ENCODE peak calls at places on chromosome 3, in eight cellular contexts. M is activated CD4-positive, alpha-beta T cell treated with anti-CD3 and anti-CD28 coated beads, Interleukin-2, amount 50 U/mL, for 1 hour; U is LoVo; T is Calu3; F is osteoblast; O is left lung; Q is hepatic stellate cell; J is HCEC 1CT. R is an unnamed sample.

GRCh38 chr3:109375975-109376374 is 38.6 kb upstream of the DPPA4 start:
- DNase-seq in M (no peak), U (no peak), T (no peak), F (no peak), O (no peak), Q (no peak), J (no peak), R (no peak)

GRCh38 chr3:141998674-141999290 is 122.3 kb downstream of the ATP1B3 start:
- DNase-seq in M (no peak), U (no peak), T (no peak), F (peak), O (no peak), Q (peak), J (peak), R (no peak)

GRCh38 chr3:11543141-11543947 is 100.4 kb downstream of the VGLL4 start:
- DNase-seq in M (no peak), U (no peak), T (no peak), F (peak), O (no peak), Q (no peak), J (no peak), R (no peak)

GRCh38 chr3:197711973-197712707 is 24.6 kb downstream of the RUBCN start:
- DNase-seq in M (peak), U (peak), T (peak), F (peak), O (peak), Q (peak), J (peak), R (peak)

GRCh38 chr3:25461946-25462345 is 33.9 kb downstream of the RARB start:
- DNase-seq in M (no peak), U (no peak), T (no peak), F (no peak), O (no peak), Q (no peak), J (no peak), R (no peak)

GRCh38 chr3:72745146-72745976 is 102.9 kb downstream of the SHQ1 start:
- DNase-seq in M (no peak), U (no peak), T (no peak), F (peak), O (no peak), Q (no peak), J (no peak), R (no peak)

GRCh38 chr3:16552757-16553156 is 39.3 kb upstream of the RFTN1 start:
- DNase-seq in M (no peak), U (no peak), T (no peak), F (no peak), O (no peak), Q (no peak), J (no peak), R (no peak)

GRCh38 chr3:170868577-170869239 is 1.3 kb downstream of the RPL22L1 start:
- DNase-seq in M (no peak), U (no peak), T (no peak), F (no peak), O (no peak), Q (no peak), J (no peak), R (no peak)

GRCh38 chr3:194471863-194472262 is 14.9 kb downstream of the ATP13A3 start:
- DNase-seq in M (no peak), U (no peak), T (no peak), F (peak), O (no peak), Q (no peak), J (no peak), R (no peak)

GRCh38 chr3:179671709-179672337 is 19.0 kb downstream of the USP13 start:
- DNase-seq in M (no peak), U (no peak), T (no peak), F (no peak), O (no peak), Q (no peak), J (no peak), R (no peak)

GRCh38 chr3:39443530-39443929 is 23.9 kb upstream of the MOBP start:
- DNase-seq in M (no peak), U (no peak), T (peak), F (no peak), O (no peak), Q (no peak), J (no peak), R (no peak)